ENCODE peak calls at places on chromosomes 6 and 20, in eight cellular contexts. One of them, this sample, is unnamed.

GRCh38 chr6:148538251-148539190 is 195.9 kb downstream of the SASH1 start:
- DNase-seq in adrenal gland: no peak
- DNase-seq in HCT116: no peak
- DNase-seq in esophagus muscularis mucosa: no peak
- DNase-seq in prostate gland: no peak
- DNase-seq in transverse colon: no peak
- DNase-seq in upper lobe of left lung: no peak
- DNase-seq in ovary: no peak
- DNase-seq in this sample: no peak

GRCh38 chr6:170553686-170554085 is 483 bp upstream of the TBP start:
- DNase-seq in ovary: peak
- DNase-seq in esophagus muscularis mucosa: no peak
- DNase-seq in upper lobe of left lung: peak
- DNase-seq in prostate gland: peak
- DNase-seq in transverse colon: no peak
- DNase-seq in HCT116: no peak
- DNase-seq in adrenal gland: peak
- DNase-seq in this sample: no peak

GRCh38 chr6:123640567-123641187 is 3.9 kb upstream of the TRDN start:
- DNase-seq in adrenal gland: no peak
- DNase-seq in upper lobe of left lung: no peak
- DNase-seq in HCT116: no peak
- DNase-seq in esophagus muscularis mucosa: no peak
- DNase-seq in ovary: no peak
- DNase-seq in prostate gland: no peak
- DNase-seq in transverse colon: no peak
- DNase-seq in this sample: no peak

GRCh38 chr6:9138856-9139426 is 703.6 kb upstream of the SLC35B3 start:
- DNase-seq in HCT116: no peak
- DNase-seq in prostate gland: no peak
- DNase-seq in adrenal gland: no peak
- DNase-seq in upper lobe of left lung: no peak
- DNase-seq in ovary: no peak
- DNase-seq in transverse colon: no peak
- DNase-seq in esophagus muscularis mucosa: no peak
- DNase-seq in this sample: no peak

GRCh38 chr6:109013551-109014101 is 81.0 kb downstream of the SESN1 start:
- DNase-seq in upper lobe of left lung: no peak
- DNase-seq in prostate gland: no peak
- DNase-seq in ovary: no peak
- DNase-seq in HCT116: no peak
- DNase-seq in esophagus muscularis mucosa: no peak
- DNase-seq in adrenal gland: no peak
- DNase-seq in transverse colon: no peak
- DNase-seq in this sample: no peak

GRCh38 chr6:33672808-33673207 is 38.7 kb downstream of the UQCC2 start:
- DNase-seq in ovary: peak
- DNase-seq in transverse colon: no peak
- DNase-seq in esophagus muscularis mucosa: peak
- DNase-seq in prostate gland: no peak
- DNase-seq in upper lobe of left lung: no peak
- DNase-seq in HCT116: no peak
- DNase-seq in adrenal gland: peak
- DNase-seq in this sample: no peak

GRCh38 chr20:2775139-2775538 is 25.3 kb downstream of the CPXM1 start:
- DNase-seq in esophagus muscularis mucosa: no peak
- DNase-seq in adrenal gland: no peak
- DNase-seq in prostate gland: no peak
- DNase-seq in ovary: no peak
- DNase-seq in HCT116: no peak
- DNase-seq in transverse colon: no peak
- DNase-seq in upper lobe of left lung: no peak
- DNase-seq in this sample: no peak

GRCh38 chr20:42067174-42067573 is 449.0 kb upstream of the CHD6 start:
- DNase-seq in prostate gland: no peak
- DNase-seq in HCT116: no peak
- DNase-seq in ovary: no peak
- DNase-seq in upper lobe of left lung: no peak
- DNase-seq in adrenal gland: no peak
- DNase-seq in transverse colon: no peak
- DNase-seq in esophagus muscularis mucosa: no peak
- DNase-seq in this sample: no peak

GRCh38 chr6:112592159-112592558 is 245.0 kb downstream of the RFPL4B start:
- DNase-seq in HCT116: no peak
- DNase-seq in adrenal gland: no peak
- DNase-seq in esophagus muscularis mucosa: no peak
- DNase-seq in ovary: no peak
- DNase-seq in upper lobe of left lung: no peak
- DNase-seq in prostate gland: no peak
- DNase-seq in transverse colon: no peak
- DNase-seq in this sample: no peak

GRCh38 chr6:17485181-17485580 is 91.8 kb downstream of the CAP2 start:
- DNase-seq in esophagus muscularis mucosa: peak
- DNase-seq in ovary: no peak
- DNase-seq in upper lobe of left lung: no peak
- DNase-seq in adrenal gland: no peak
- DNase-seq in prostate gland: no peak
- DNase-seq in transverse colon: no peak
- DNase-seq in HCT116: no peak
- DNase-seq in this sample: no peak

DNA sequence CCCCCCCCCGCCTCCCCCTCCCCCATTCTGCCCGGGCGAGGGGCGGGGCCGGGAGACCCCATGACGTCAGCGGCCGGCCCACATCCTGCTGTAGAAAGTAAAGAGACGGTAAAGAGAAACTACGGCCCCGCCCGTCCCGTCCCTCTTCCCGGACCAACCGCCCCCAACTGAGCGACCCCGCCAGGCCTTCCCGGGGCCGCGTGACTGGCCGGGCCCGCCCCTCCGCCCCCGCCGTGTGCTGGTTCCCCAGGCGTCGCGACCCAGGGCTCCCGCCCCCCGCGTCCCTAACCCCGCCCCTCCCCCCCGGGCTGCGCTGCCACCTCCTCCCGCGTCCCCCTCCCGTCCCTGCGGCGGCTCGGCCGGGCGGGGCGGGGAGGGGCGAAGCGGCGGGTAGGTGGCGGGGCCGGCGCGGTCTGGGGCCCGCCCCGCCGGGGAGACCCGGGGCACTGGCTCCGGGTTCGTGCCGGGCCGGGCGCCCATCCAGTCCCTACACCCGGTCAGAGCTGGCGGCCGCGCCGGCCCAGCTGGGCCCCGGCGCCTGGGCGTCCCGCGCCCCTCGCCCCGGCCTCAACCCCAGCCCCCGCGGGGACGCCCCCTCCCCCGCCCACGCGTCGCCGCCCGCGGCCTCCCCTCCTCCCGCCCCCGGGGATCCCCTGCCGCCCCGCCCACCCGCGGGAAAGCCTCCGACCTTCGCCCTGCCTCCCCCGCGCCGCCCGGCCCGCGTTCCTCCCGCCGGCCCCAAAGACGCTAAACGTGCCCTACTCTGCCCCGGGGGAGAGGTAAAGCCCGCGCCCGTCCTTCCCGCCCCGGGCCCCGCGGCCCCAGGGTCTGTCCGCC is 618 bp upstream of the HIVEP1 start:
- DNase-seq in upper lobe of left lung: peak
- DNase-seq in adrenal gland: peak
- DNase-seq in esophagus muscularis mucosa: peak
- DNase-seq in HCT116: peak
- DNase-seq in prostate gland: peak
- DNase-seq in transverse colon: peak
- DNase-seq in ovary: peak
- DNase-seq in this sample: peak
- TF ChIP-seq POLR2A in upper lobe of left lung: no peak
- TF ChIP-seq POLR2A in adrenal gland: no peak
- TF ChIP-seq POLR2A in esophagus muscularis mucosa: no peak
- TF ChIP-seq POLR2A in HCT116: no peak
- TF ChIP-seq POLR2A in prostate gland: no peak
- TF ChIP-seq POLR2A in transverse colon: no peak
- TF ChIP-seq POLR2A in ovary: no peak
- TF ChIP-seq POLR2A in this sample: no peak

GRCh38 chr6:105591053-105591452 is 188.2 kb upstream of the PREP start:
- DNase-seq in esophagus muscularis mucosa: no peak
- DNase-seq in upper lobe of left lung: no peak
- DNase-seq in ovary: no peak
- DNase-seq in transverse colon: no peak
- DNase-seq in adrenal gland: no peak
- DNase-seq in prostate gland: no peak
- DNase-seq in HCT116: no peak
- DNase-seq in this sample: no peak
- TF ChIP-seq POLR2A in esophagus muscularis mucosa: no peak
- TF ChIP-seq POLR2A in upper lobe of left lung: no peak
- TF ChIP-seq POLR2A in ovary: no peak
- TF ChIP-seq POLR2A in transverse colon: no peak
- TF ChIP-seq POLR2A in adrenal gland: no peak
- TF ChIP-seq POLR2A in prostate gland: no peak
- TF ChIP-seq POLR2A in HCT116: no peak
- TF ChIP-seq POLR2A in this sample: no peak

GRCh38 chr6:44126320-44127149 is 717 bp downstream of the MRPL14 start:
- DNase-seq in upper lobe of left lung: peak
- DNase-seq in ovary: peak
- DNase-seq in transverse colon: peak
- DNase-seq in prostate gland: peak
- DNase-seq in adrenal gland: peak
- DNase-seq in esophagus muscularis mucosa: no peak
- DNase-seq in HCT116: no peak
- DNase-seq in this sample: peak
- TF ChIP-seq POLR2A in upper lobe of left lung: no peak
- TF ChIP-seq POLR2A in ovary: no peak
- TF ChIP-seq POLR2A in transverse colon: peak
- TF ChIP-seq POLR2A in prostate gland: peak
- TF ChIP-seq POLR2A in adrenal gland: no peak
- TF ChIP-seq POLR2A in esophagus muscularis mucosa: no peak
- TF ChIP-seq POLR2A in HCT116: no peak
- TF ChIP-seq POLR2A in this sample: no peak

GRCh38 chr6:38039497-38039896 is 220.0 kb downstream of the ZFAND3 start:
- DNase-seq in transverse colon: no peak
- DNase-seq in prostate gland: no peak
- DNase-seq in esophagus muscularis mucosa: no peak
- DNase-seq in upper lobe of left lung: no peak
- DNase-seq in HCT116: no peak
- DNase-seq in ovary: no peak
- DNase-seq in adrenal gland: no peak
- DNase-seq in this sample: no peak
- TF ChIP-seq POLR2A in transverse colon: no peak
- TF ChIP-seq POLR2A in prostate gland: no peak
- TF ChIP-seq POLR2A in esophagus muscularis mucosa: no peak
- TF ChIP-seq POLR2A in upper lobe of left lung: no peak
- TF ChIP-seq POLR2A in HCT116: no peak
- TF ChIP-seq POLR2A in ovary: no peak
- TF ChIP-seq POLR2A in adrenal gland: no peak
- TF ChIP-seq POLR2A in this sample: no peak